ENCODE peak calls at places on chromosomes 1 and 21, in four cellular contexts. X is fibroblast of lung; A is aorta; D is CD4-positive, alpha-beta memory T cell. R is an unnamed sample.
A peak's percentile ranks its signal among the peaks of the same experiment; 100 is the strongest.

GRCh38 chr1:168141986-168142385 is 5.3 kb upstream of the GPR161 start:
- DNase-seq in X (no peak), A (no peak), D (no peak), R (no peak)

GRCh38 chr1:40153073-40153770 is 8.0 kb upstream of the RLF start:
- DNase-seq in X (peak; percentile 58), A (no peak), D (peak; percentile 38), R (no peak)

GRCh38 chr1:46186076-46186475 is 9.8 kb upstream of the P3R3URF start:
- DNase-seq in X (no peak), A (no peak), D (no peak), R (no peak)

GRCh38 chr21:39386194-39386593 is 37.3 kb upstream of the HMGN1 start:
- DNase-seq in X (no peak), A (peak; percentile 59), D (no peak), R (peak; percentile 14)

GRCh38 chr1:27314737-27315136 is 7.2 kb upstream of the TMEM222 start:
- DNase-seq in X (no peak), A (no peak), D (no peak), R (no peak)

GRCh38 chr1:66598670-66599069 is 64.7 kb downstream of the SGIP1 start:
- DNase-seq in X (peak; percentile 86), A (no peak), D (no peak), R (no peak)

GRCh38 chr1:77282866-77283539 is 1.2 kb downstream of the AK5 start:
- DNase-seq in X (peak; percentile 8), A (no peak), D (no peak), R (peak; percentile 56)

GRCh38 chr1:248416226-248416625 is 13.4 kb downstream of the OR2T1 start:
- DNase-seq in X (no peak), A (no peak), D (no peak), R (no peak)

GRCh38 chr1:215023151-215023832 is 59.2 kb upstream of the KCNK2 start:
- DNase-seq in X (no peak), A (no peak), D (no peak), R (no peak)

GRCh38 chr1:211606327-211606913 is 27.5 kb upstream of the SLC30A1 start:
- DNase-seq in X (no peak), A (no peak), D (no peak), R (no peak)

GRCh38 chr1:87148670-87149069 is 180.0 kb upstream of the LMO4 start:
- DNase-seq in X (no peak), A (no peak), D (no peak), R (no peak)

GRCh38 chr1:51745304-51745570 is 128.3 kb downstream of the OSBPL9 start:
- DNase-seq in X (no peak), A (no peak), D (no peak), R (no peak)

GRCh38 chr1:149986486-149987296 is 23.8 kb downstream of the OTUD7B start:
- DNase-seq in X (peak; percentile 95), A (no peak), D (no peak), R (no peak)

GRCh38 chr1:44723064-44723463 is 7.9 kb downstream of the RNU5D-1 start:
- DNase-seq in X (no peak), A (no peak), D (no peak), R (no peak)

GRCh38 chr1:111696330-111696729 is 42.9 kb downstream of the INKA2 start:
- DNase-seq in X (no peak), A (no peak), D (no peak), R (no peak)

GRCh38 chr21:30340714-30341573 is 3.5 kb upstream of the KRTAP27-1 start:
- DNase-seq in X (peak; percentile 5), A (no peak), D (no peak), R (no peak)

GRCh38 chr1:81650741-81651140 is 150.0 kb upstream of the ADGRL2 start:
- DNase-seq in X (no peak), A (no peak), D (no peak), R (no peak)

GRCh38 chr1:216905052-216905580 is 181.9 kb upstream of the ESRRG start:
- DNase-seq in X (no peak), A (no peak), D (no peak), R (no peak)

DNA sequence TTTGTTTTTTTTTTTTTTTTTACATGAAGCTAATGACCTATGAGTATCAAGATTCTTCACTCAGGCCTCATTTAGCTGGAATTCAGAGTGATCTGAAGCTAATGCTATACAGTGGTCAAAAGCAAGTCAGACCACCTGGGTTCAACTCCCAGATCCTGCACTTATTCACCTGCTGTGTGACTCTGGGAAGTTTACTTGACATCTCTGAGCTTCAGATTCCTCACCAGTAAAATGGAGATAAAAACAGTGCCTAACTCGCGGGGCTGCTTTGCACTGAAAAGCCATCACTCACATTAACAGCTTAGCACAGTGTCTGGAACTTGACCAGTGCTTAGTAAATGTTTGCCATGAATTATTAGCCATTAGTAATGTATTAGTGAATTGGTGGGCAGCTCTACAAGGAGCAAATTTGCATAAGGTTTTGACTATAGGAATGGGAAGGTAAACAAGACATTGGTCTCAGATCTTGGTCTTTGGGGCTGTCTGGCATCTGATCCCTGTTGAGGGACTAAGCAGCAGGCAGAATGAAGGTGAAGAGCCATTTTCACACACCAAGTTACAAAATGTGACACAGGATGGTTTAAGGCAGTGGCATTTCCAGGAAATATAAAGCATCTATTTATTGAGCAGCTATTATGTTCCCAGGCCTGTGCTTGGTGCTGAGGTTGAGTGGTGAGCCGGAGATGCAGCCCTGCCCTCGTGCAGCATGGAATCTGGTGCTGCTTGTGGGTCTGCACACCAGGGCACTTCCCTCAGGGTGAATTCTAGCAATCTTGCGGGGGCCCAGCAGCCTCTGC is 291.3 kb downstream of the RRAGC start:
- DNase-seq in X (no peak), A (no peak), D (no peak), R (no peak)
- H3K27me3 ChIP-seq in X (no peaks in the 10 kb centered on the region), A (no peaks in the 10 kb centered on the region), D (peaks cover 3% of the 10 kb centered on the region), R (peaks cover 8% of the 10 kb centered on the region)

DNA sequence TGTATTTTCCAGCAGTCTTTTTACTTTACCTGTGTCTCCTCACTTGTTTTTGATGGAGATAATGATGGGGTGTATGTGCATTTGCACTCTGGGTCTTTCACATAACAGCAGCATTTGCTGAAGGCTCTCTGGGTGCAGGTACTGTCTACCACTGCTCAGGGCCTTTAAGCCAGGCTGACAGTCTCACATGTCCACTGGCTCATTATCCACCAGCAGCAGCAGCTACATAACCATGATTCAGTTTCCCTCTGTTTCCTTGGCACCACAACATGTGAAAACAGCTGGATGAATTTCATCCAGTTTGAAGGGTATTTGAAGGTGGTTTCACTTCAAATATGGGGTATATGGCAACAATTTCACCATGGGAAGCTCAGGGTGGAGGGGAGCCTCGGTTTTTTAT is 41.2 kb upstream of the ROR1 start:
- DNase-seq in X (peak; percentile 31), A (no peak), D (no peak), R (no peak)
- H3K27ac ChIP-seq in X (no peak overlapping the region), A (no peak overlapping the region), D (no peak overlapping the region), R (no peak overlapping the region)

GRCh38 chr1:50418600-50419109 is 4.6 kb downstream of the DMRTA2 start:
- DNase-seq in X (no peak), A (no peak), D (no peak), R (no peak)
- H3K27me3 ChIP-seq in X (peaks cover 99% of the 10 kb centered on the region), A (no peaks in the 10 kb centered on the region), D (peaks cover 32% of the 10 kb centered on the region), R (peaks cover 5% of the 10 kb centered on the region)

DNA sequence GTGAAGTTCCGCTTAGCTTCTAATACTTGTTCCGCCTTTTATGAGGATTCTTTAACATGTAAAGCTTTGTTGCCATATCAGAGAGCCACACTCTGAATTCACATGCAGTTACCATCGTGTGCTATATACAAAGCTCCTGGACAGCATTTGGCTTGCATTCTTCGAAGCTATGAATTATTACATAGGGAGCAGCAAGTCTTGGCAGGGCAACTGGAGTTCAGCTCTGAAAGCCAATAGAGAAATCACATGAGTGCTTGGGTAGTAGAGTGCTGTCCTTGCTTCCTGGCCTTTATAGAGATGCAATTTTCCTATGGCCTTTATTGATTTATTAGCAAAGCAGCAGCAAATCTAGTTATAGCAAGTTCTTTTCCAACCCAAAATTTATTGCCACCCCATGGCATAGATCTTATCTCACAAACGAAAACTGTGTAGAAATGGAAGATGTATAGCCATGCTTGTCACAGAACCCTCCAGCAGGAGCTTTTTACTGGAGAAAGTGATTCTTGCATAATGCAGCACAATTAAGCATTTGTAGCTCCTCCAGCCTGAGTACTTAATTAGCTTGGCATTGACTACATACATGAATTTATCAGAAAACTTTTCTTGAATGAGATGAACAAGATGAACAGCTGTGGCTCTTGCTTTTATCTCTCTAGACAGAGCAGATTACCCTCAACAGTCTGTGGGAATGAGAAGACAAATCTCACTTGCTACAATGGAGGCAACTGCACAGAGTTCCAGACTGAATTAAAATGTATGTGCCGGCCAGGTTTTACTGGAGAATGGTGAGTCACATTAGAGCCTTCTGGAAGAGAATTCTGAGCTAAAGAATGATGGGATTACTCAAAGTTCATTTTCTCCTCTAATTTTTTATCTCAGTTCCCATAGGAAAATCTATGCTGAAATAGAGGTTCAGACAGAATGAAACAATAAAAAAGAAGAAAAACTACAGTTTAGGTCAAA is 170.1 kb downstream of the CRB1 start:
- DNase-seq in X (peak; percentile 82), A (no peak), D (no peak), R (no peak)
- H3K27ac ChIP-seq in X (no peak overlapping the region), A (no peak overlapping the region), D (no peak overlapping the region), R (no peak overlapping the region)